ENCODE peak calls at places on chromosomes 4 and X, in nine cellular contexts. I is ovary, P is fibroblast of the aortic adventitia, T is heart right ventricle, M is HFF-Myc, O is glutamatergic neuron, Z is fibroblast of lung, V is esophagus muscularis mucosa, Y is IMR-90. X is an unnamed sample.

GRCh38 chr4:71545168-71545567 is 206.3 kb downstream of the SLC4A4 start:
- DNase-seq in T (no peak), Y (peak; percentile 59), Z (peak; percentile 14), O (no peak), V (no peak), M (peak; percentile 47), I (no peak), P (peak; percentile 40), X (no peak)

GRCh38 chr4:81454498-81454897 is 17.2 kb downstream of the RASGEF1B start:
- DNase-seq in Y (peak; percentile 14), V (no peak), O (no peak), M (no peak), Z (no peak), P (no peak), I (no peak), T (no peak), X (no peak)

GRCh38 chrX:69032601-69033000 is 132.7 kb downstream of the PJA1 start:
- DNase-seq in Y (peak; percentile 15), T (no peak), Z (no peak), M (no peak), V (peak; percentile 26), P (no peak), I (no peak), O (no peak), X (no peak)

GRCh38 chr4:40713798-40714197 is 36.0 kb upstream of the NSUN7 start:
- DNase-seq in I (no peak), Z (no peak), V (no peak), P (no peak), M (no peak), Y (no peak), T (no peak), O (no peak), X (no peak)

GRCh38 chrX:9627827-9628406 is 137.7 kb downstream of the GPR143 start:
- DNase-seq in I (no peak), O (no peak), M (no peak), Y (peak; percentile 41), P (peak; percentile 26), V (no peak), Z (peak; percentile 10), T (no peak), X (no peak)

GRCh38 chr4:95289028-95289634 is 259.6 kb downstream of the UNC5C start:
- DNase-seq in Z (peak; percentile 49), I (no peak), M (no peak), V (no peak), P (peak; percentile 25), Y (peak; percentile 16), O (no peak), T (no peak), X (no peak)

GRCh38 chr4:152304220-152304619 is 231.7 kb downstream of the FBXW7 start:
- DNase-seq in M (no peak), T (no peak), I (no peak), Z (no peak), V (no peak), O (no peak), Y (peak; percentile 2), P (peak; percentile 17), X (no peak)

GRCh38 chr4:94407846-94408245 is 43.9 kb upstream of the PDLIM5 start:
- DNase-seq in Y (peak; percentile 3), P (peak; percentile 66), M (no peak), I (no peak), Z (peak; percentile 13), V (no peak), O (no peak), T (no peak), X (no peak)

GRCh38 chr4:176270669-176271068 is 1.6 kb upstream of the ASB5 start:
- DNase-seq in O (peak; percentile 22), Y (peak; percentile 100), P (peak; percentile 94), I (no peak), T (no peak), Z (peak; percentile 96), V (no peak), M (peak; percentile 94), X (no peak)

GRCh38 chr4:98517444-98518021 is 140.9 kb downstream of the TSPAN5 start:
- DNase-seq in P (peak; percentile 93), V (peak; percentile 68), I (no peak), Z (peak; percentile 87), T (no peak), O (no peak), Y (peak; percentile 89), M (no peak), X (no peak)

GRCh38 chr4:168630445-168631187 is 133.8 kb downstream of the PALLD start:
- DNase-seq in M (no peak), O (no peak), V (no peak), Z (peak; percentile 33), P (peak; percentile 65), T (no peak), Y (peak; percentile 88), I (no peak), X (no peak)

GRCh38 chrX:12979011-12979629 is 4.2 kb downstream of the TMSB4X start:
- DNase-seq in T (no peak), M (no peak), P (no peak), O (no peak), V (no peak), Z (no peak), I (no peak), Y (no peak), X (no peak)

GRCh38 chr4:125988464-125988863 is 673.7 kb downstream of the FAT4 start:
- DNase-seq in Z (no peak), P (no peak), Y (no peak), T (no peak), I (no peak), M (no peak), O (no peak), V (no peak), X (no peak)

GRCh38 chr4:112284166-112284565 is 1.5 kb downstream of the TIFA start:
- DNase-seq in V (no peak), O (no peak), P (peak; percentile 21), I (no peak), T (no peak), Y (peak; percentile 8), Z (peak; percentile 25), M (no peak), X (no peak)

GRCh38 chr4:22427676-22428075 is 88.2 kb downstream of the ADGRA3 start:
- DNase-seq in I (no peak), M (no peak), P (no peak), O (no peak), T (no peak), Z (no peak), V (no peak), Y (no peak), X (no peak)

GRCh38 chrX:53239474-53239873 is 14.5 kb upstream of the KDM5C start:
- DNase-seq in M (no peak), T (no peak), I (no peak), P (no peak), Y (no peak), V (no peak), Z (no peak), O (peak; percentile 45), X (peak; percentile 22)
- TF ChIP-seq CTCF in M (peak; percentile 29), T (no peak), I (no peak), P (peak; percentile 43), Y (peak; percentile 20), V (no peak), Z (no peak), O (no peak), X (no peak)

GRCh38 chrX:19122641-19123009 is 357 bp upstream of the ADGRG2 start:
- DNase-seq in I (no peak), T (no peak), P (no peak), Z (no peak), Y (no peak), O (no peak), V (no peak), M (no peak), X (no peak)

GRCh38 chrX:19127649-19128168 is 5.4 kb upstream of the ADGRG2 start:
- DNase-seq in P (peak; percentile 61), Z (peak; percentile 70), I (no peak), T (peak; percentile 18), V (no peak), Y (no peak), O (no peak), M (no peak), X (no peak)

GRCh38 chrX:19121466-19121865 is 802 bp downstream of the ADGRG2 start:
- DNase-seq in T (no peak), P (no peak), Z (no peak), I (no peak), Y (no peak), O (no peak), M (no peak), V (no peak), X (no peak)

GRCh38 chrX:19121898-19122640 is at the start of gene ADGRG2:
- DNase-seq in T (peak; percentile 6), Z (peak; percentile 24), O (peak; percentile 39), P (peak; percentile 2), V (no peak), M (no peak), I (peak; percentile 36), Y (peak; percentile 11), X (peak; percentile 14)
- TF ChIP-seq CTCF in T (no peak), Z (no peak), O (no peak), P (peak; percentile 8), V (peak; percentile 5), M (no peak), I (no peak), Y (peak; percentile 18), X (no peak)

DNA sequence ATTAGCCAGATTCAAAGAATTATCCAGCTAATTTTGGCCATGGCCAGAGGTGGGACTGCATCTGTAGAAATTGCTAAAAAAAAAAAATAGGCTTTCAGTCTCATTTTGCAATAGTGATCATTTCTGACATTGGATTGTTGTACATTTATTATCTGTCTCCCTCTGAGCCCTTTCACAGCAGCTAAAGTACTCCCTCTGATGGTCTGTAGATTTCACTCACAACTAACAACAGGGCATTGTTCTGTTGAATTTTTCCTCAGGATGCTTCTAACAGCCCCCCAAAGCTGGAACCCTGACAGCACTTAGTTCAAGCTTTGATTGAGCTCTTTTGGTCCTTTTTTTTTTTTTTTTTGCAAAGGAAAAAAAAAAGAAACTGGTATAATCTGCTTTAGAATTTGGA is 406.6 kb downstream of the SMARCA1 start:
- DNase-seq in T (no peak), V (no peak), Z (no peak), M (no peak), O (no peak), I (no peak), P (no peak), Y (no peak), X (no peak)
- TF ChIP-seq CTCF in T (no peak), V (no peak), Z (no peak), M (no peak), O (no peak), I (no peak), P (no peak), Y (no peak), X (no peak)

DNA sequence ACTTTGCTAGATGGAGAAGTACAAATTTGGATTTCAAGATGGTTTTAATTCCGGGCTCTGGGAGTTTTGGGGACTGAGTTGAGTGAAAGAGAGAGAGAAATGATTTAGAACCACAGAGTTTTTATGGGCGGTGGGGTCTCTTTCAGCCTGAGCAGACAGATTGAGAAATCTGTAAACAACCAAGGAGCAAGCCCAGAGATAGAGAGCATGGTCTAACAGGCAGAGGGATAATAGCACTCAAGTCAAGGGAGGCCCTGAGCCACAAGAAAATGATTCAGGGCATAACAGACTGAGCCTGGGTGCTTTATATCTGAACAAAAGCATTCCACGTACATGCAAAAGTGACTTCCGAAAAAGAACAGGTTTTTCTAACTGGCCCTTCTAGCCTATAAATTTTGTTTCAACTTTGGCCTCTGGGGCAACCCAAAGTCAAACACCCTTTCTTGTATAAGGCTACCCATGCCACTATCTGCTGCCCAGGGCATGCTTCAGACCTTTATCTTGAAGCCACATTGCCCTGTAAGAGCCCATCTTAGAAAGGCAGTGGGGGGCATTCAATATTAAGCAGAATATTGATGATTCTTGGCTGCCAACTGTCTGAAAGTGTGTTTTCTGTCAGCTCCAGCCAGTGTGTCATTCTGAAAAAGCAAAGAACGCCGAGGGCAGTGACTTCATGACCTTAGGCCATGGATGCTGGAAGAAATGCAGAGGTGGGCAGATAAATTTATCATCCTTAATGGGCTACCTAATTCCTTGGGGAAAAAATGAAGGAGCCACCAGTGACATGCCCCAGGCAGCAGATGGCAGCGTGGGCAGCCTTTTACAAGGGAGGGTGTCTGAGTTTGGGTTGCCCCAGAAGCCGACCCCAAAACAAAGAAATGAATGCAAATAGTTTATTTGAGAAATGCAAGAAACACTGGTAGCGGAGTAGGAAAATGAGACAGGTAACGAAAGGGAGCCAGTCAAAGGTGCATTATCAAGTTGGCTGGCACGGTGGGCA is 637.6 kb downstream of the MID1IP1 start:
- DNase-seq in O (no peak), Z (no peak), M (no peak), V (no peak), Y (no peak), T (no peak), P (no peak), I (no peak), X (peak; percentile 4)
- TF ChIP-seq CTCF in O (no peak), Z (peak; percentile 27), M (peak; percentile 25), V (peak; percentile 19), Y (no peak), T (no peak), P (no peak), I (no peak), X (no peak)

X was measured in endothelial cell.